ENCODE peak calls at places on chromosomes 7 and 10, in seven cellular contexts. O is left ventricle myocardium inferior; X is PC-3; P is CD4-positive, alpha-beta T cell; V is uterus; F is heart right ventricle; Z is lower lobe of right lung. J is an unnamed sample. For H3K9me3, the result is how much of the 10 kb centered on the place peaks cover.

GRCh38 chr10:44835300-44835699 is 75.8 kb upstream of the TMEM72 start:
- DNase-seq in O (no peak), X (no peak), P (no peak), V (no peak), F (no peak), Z (no peak), J (no peak)

GRCh38 chr10:129970404-129971364 is 6.6 kb upstream of the EBF3 start:
- DNase-seq in O (no peak), X (no peak), P (no peak), V (no peak), F (no peak), Z (peak), J (no peak)

GRCh38 chr10:7121154-7121797 is 289.6 kb downstream of the SFMBT2 start:
- DNase-seq in O (peak), X (peak), P (peak), V (peak), F (peak), Z (peak), J (peak)

GRCh38 chr10:98446121-98446655 is 547 bp downstream of the HPS1 start:
- DNase-seq in O (no peak), X (no peak), P (peak), V (peak), F (no peak), Z (peak), J (peak)

GRCh38 chr10:71825217-71825616 is 25.8 kb downstream of the PSAP start:
- DNase-seq in O (no peak), X (no peak), P (no peak), V (no peak), F (no peak), Z (no peak), J (no peak)

GRCh38 chr10:125985557-125986246 is 89.3 kb downstream of the FANK1 start:
- DNase-seq in O (no peak), X (no peak), P (no peak), V (no peak), F (no peak), Z (no peak), J (no peak)

GRCh38 chr10:24384954-24385353 is 176.0 kb downstream of the KIAA1217 start:
- DNase-seq in O (no peak), X (no peak), P (no peak), V (no peak), F (no peak), Z (no peak), J (no peak)

GRCh38 chr10:75398238-75398629 is 3.3 kb downstream of the ZNF503 start:
- DNase-seq in O (no peak), X (peak), P (no peak), V (no peak), F (no peak), Z (no peak), J (no peak)

GRCh38 chr7:104973909-104974415 is 40.0 kb upstream of the KMT2E start:
- DNase-seq in O (no peak), X (no peak), P (no peak), V (no peak), F (no peak), Z (no peak), J (peak)

GRCh38 chr7:7433736-7434260 is 101.9 kb downstream of the COL28A1 start:
- DNase-seq in O (no peak), X (no peak), P (no peak), V (no peak), F (no peak), Z (no peak), J (no peak)

GRCh38 chr10:12819656-12820055 is 181.9 kb downstream of the CCDC3 start:
- DNase-seq in O (no peak), X (no peak), P (no peak), V (no peak), F (no peak), Z (no peak), J (no peak)
- H3K9me3 ChIP-seq in O (under half), X (under half), P (under half), V (under half), F (under half), Z (under half), J (under half)

GRCh38 chr7:1685000-1685624 is 15.0 kb downstream of the ELFN1 start:
- DNase-seq in O (no peak), X (no peak), P (no peak), V (no peak), F (no peak), Z (no peak), J (no peak)
- H3K27ac ChIP-seq in O (no peak), X (no peak), P (no peak), V (no peak), F (no peak), Z (no peak), J (no peak)

GRCh38 chr7:154577141-154577540 is 425.8 kb downstream of the PAXIP1 start:
- DNase-seq in O (no peak), X (no peak), P (no peak), V (no peak), F (no peak), Z (no peak), J (no peak)

GRCh38 chr7:154579711-154580110 is 423.2 kb downstream of the PAXIP1 start:
- DNase-seq in O (no peak), X (no peak), P (no peak), V (no peak), F (no peak), Z (no peak), J (no peak)

GRCh38 chr7:154576604-154577003 is 426.3 kb downstream of the PAXIP1 start:
- DNase-seq in O (no peak), X (no peak), P (no peak), V (no peak), F (no peak), Z (no peak), J (no peak)

GRCh38 chr7:154575497-154575896 is 427.4 kb downstream of the PAXIP1 start:
- DNase-seq in O (no peak), X (no peak), P (no peak), V (no peak), F (no peak), Z (no peak), J (no peak)

DNA sequence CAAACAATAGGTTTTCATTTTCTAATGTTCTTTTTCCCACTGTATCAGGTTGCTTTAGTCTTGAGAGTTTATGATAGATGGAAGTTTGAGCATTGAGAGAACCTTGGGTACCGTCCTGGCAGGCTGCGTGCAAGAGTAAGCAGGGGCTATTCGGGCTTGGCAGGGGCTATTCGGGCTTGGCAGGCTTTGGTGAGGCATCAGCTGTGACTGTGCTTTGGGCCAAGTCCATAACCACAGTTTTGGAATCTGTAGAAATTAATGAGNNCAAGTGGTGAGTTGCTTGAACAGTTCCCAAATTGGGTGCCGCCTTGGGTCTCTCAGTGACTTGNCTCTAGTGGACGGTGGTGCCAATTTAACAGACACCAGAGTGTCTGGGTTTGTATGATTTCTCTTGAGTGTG is 424.6 kb downstream of the PAXIP1 start:
- DNase-seq in O (no peak), X (no peak), P (no peak), V (no peak), F (no peak), Z (no peak), J (no peak)
- H3K9me3 ChIP-seq in O (under half), X (under half), P (under half), V (under half), F (under half), Z (under half), J (under half)

GRCh38 chr7:101884671-101885596 is 67.5 kb downstream of the CUX1 start:
- DNase-seq in O (no peak), X (no peak), P (no peak), V (no peak), F (no peak), Z (no peak), J (no peak)

GRCh38 chr7:101879565-101879964 is 62.1 kb downstream of the CUX1 start:
- DNase-seq in O (no peak), X (no peak), P (no peak), V (no peak), F (no peak), Z (no peak), J (no peak)

GRCh38 chr7:101885597-101885955 is 68.2 kb downstream of the CUX1 start:
- DNase-seq in O (no peak), X (no peak), P (no peak), V (no peak), F (no peak), Z (peak), J (no peak)

GRCh38 chr7:101880536-101881443 is 63.4 kb downstream of the CUX1 start:
- DNase-seq in O (no peak), X (peak), P (no peak), V (no peak), F (no peak), Z (no peak), J (no peak)

DNA sequence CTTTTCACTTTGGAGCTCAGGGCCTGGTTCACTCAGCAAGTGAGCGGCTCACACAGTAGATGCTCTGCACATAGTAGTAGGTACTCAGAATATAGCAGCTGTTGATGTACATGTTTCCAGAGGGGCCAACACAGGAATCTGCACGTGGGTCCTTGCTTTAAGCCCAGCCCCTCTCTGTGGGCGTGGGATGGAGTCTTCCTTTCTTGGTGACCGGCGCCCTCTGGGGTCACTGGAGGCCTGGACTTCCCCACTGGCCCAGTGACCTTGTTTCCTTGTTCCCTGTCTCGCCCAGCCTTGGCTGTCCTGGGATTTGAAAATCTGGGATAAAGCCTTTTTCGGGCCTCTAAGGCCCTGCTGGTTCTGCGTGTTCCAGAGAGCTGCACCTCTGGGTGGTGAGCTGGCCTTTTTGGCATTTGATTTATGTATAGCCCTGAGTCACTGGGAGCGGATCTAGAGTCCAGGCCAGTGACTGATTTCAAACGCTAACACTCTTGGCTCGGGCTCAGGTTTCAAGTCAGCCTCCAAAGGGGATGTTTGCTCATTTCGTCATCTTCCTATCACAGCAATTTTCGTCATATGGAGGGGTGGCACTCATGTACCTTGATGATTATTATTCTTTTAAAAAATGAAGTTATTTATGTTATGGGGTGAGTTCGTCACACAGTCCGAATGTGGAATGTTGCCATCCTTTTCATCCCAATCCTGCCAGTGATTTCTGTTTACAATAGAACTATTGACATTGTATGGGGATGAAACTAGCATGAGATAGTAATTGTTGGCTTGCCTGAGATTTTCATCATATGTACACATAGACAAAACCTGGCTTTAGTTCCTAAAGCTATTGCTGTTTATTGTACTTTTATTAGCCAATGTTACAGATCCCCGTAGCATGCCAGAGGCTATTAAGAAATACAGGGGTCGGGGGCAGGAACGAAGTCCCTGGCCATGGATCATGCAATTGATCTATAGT is 65.5 kb downstream of the CUX1 start:
- DNase-seq in O (peak), X (peak), P (no peak), V (peak), F (peak), Z (peak), J (peak)
- H3K27ac ChIP-seq in O (peak), X (peak), P (no peak), V (peak), F (peak), Z (peak), J (peak)

GRCh38 chr10:42755591-42756093 is 27.0 kb upstream of the BMS1 start:
- DNase-seq in O (no peak), X (no peak), P (no peak), V (no peak), F (no peak), Z (no peak), J (no peak)
- H3K9me3 ChIP-seq in O (under half), X (under half), P (under half), V (under half), F (under half), Z (under half), J (under half)

GRCh38 chr10:99930731-99931550 is 78.8 kb downstream of the DNMBP start:
- DNase-seq in O (no peak), X (peak), P (no peak), V (no peak), F (no peak), Z (peak), J (no peak)
- H3K27ac ChIP-seq in O (no peak), X (peak), P (no peak), V (peak), F (no peak), Z (peak), J (no peak)

GRCh38 chr7:144036302-144036858 is 12.4 kb upstream of the OR2A5 start:
- DNase-seq in O (no peak), X (no peak), P (no peak), V (no peak), F (no peak), Z (no peak), J (no peak)

GRCh38 chr7:144035385-144035784 is 13.4 kb upstream of the OR2A5 start:
- DNase-seq in O (no peak), X (peak), P (no peak), V (no peak), F (no peak), Z (no peak), J (no peak)

GRCh38 chr7:144032483-144032882 is 16.3 kb upstream of the OR2A5 start:
- DNase-seq in O (no peak), X (no peak), P (no peak), V (no peak), F (no peak), Z (no peak), J (no peak)

GRCh38 chr7:144028547-144028946 is 20.2 kb upstream of the OR2A5 start:
- DNase-seq in O (no peak), X (no peak), P (no peak), V (no peak), F (no peak), Z (no peak), J (no peak)

DNA sequence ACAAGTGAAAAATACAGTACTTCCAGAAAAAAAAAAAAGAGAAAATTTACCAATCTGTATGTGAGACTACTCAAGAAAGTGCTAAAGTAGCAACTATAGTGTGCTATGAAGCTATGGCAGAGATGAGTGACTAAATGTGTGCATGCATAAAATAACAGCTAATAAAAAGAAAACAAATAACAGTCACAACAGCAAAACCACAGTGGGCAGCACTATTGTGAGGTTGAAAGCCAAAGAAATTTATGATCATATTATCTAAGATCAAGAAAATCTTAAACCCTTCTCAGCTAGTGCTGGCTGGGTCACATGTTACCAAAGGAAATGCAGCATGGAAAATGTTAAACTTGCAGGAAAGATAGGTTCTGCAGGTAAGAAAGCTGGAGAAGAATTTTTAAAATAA is 15.8 kb upstream of the OR2A5 start:
- DNase-seq in O (no peak), X (peak), P (no peak), V (no peak), F (no peak), Z (no peak), J (no peak)
- H3K9me3 ChIP-seq in O (under half), X (under half), P (under half), V (under half), F (under half), Z (under half), J (under half)

GRCh38 chr10:88995156-88995876 is 4.7 kb downstream of the FAS start:
- DNase-seq in O (no peak), X (no peak), P (no peak), V (no peak), F (no peak), Z (no peak), J (no peak)
- H3K27ac ChIP-seq in O (peak), X (no peak), P (peak), V (peak), F (no peak), Z (peak), J (no peak)

GRCh38 chr7:64978497-64979203 is 12.2 kb downstream of the ZNF117 start:
- DNase-seq in O (no peak), X (no peak), P (no peak), V (no peak), F (no peak), Z (no peak), J (no peak)
- H3K9me3 ChIP-seq in O (half or more), X (half or more), P (half or more), V (under half), F (half or more), Z (half or more), J (under half)